ENCODE peak calls at places on chromosomes 5 and 9, in six cellular contexts. E is colonic mucosa, X is H9, J is tibial nerve, Z is IMR-90, B is stomach. N is an unnamed sample. For H3K4me1, the result is how much of the 10 kb centered on the place peaks cover.

GRCh38 chr9:82406714-82407113 is 418.1 kb downstream of the SPATA31D1 start:
- DNase-seq in E (no peak), X (no peak), J (no peak), Z (no peak), B (no peak), N (no peak)

GRCh38 chr5:156326718-156327259 is at the start of gene SGCD:
- DNase-seq in E (peak), X (no peak), J (peak), Z (peak), B (peak), N (peak)

GRCh38 chr5:57693488-57694305 is 211.1 kb upstream of the ACTBL2 start:
- DNase-seq in E (no peak), X (no peak), J (no peak), Z (peak), B (no peak), N (no peak)

GRCh38 chr9:23194281-23194680 is 631.8 kb downstream of the ELAVL2 start:
- DNase-seq in E (no peak), X (no peak), J (no peak), Z (no peak), B (no peak), N (no peak)

GRCh38 chr5:98769006-98769255 is 4.5 kb upstream of the RGMB start:
- DNase-seq in E (peak), X (no peak), J (peak), Z (no peak), B (peak), N (peak)

GRCh38 chr5:77679791-77680190 is 41.3 kb upstream of the OTP start:
- DNase-seq in E (no peak), X (no peak), J (no peak), Z (peak), B (no peak), N (no peak)

GRCh38 chr5:53984987-53985386 is 325.4 kb downstream of the ARL15 start:
- DNase-seq in E (no peak), X (no peak), J (no peak), Z (no peak), B (no peak), N (no peak)

GRCh38 chr5:37812365-37812764 is 27.5 kb downstream of the GDNF start:
- DNase-seq in E (no peak), X (no peak), J (no peak), Z (no peak), B (no peak), N (no peak)

GRCh38 chr5:56637321-56637920 is 177.9 kb upstream of the MAP3K1 start:
- DNase-seq in E (no peak), X (no peak), J (no peak), Z (peak), B (no peak), N (peak)

GRCh38 chr5:53406630-53407316 is 73.7 kb upstream of the FST start:
- DNase-seq in E (no peak), X (no peak), J (no peak), Z (peak), B (no peak), N (no peak)

GRCh38 chr9:134338394-134339182 is 12.3 kb downstream of the RXRA start:
- DNase-seq in E (no peak), X (no peak), J (no peak), Z (no peak), B (peak), N (peak)

GRCh38 chr5:134092875-134093274 is 21.6 kb upstream of the TCF7 start:
- DNase-seq in E (peak), X (no peak), J (no peak), Z (peak), B (peak), N (no peak)

GRCh38 chr9:37220971-37221370 is 100.6 kb downstream of the ZCCHC7 start:
- DNase-seq in E (no peak), X (no peak), J (no peak), Z (peak), B (no peak), N (no peak)

GRCh38 chr9:70136632-70137031 is 93.0 kb downstream of the MAMDC2 start:
- DNase-seq in E (no peak), X (no peak), J (no peak), Z (peak), B (no peak), N (peak)

GRCh38 chr5:40666657-40667056 is 13.1 kb upstream of the PTGER4 start:
- DNase-seq in E (no peak), X (no peak), J (no peak), Z (no peak), B (no peak), N (no peak)
- TF ChIP-seq CTCF in E (no peak), X (no peak), J (no peak), Z (no peak), B (no peak), N (no peak)

GRCh38 chr9:112296929-112297328 is 36.5 kb downstream of the PTBP3 start:
- DNase-seq in E (no peak), X (no peak), J (no peak), Z (no peak), B (no peak), N (no peak)
- H3K27ac ChIP-seq in E (no peak), X (no peak), J (no peak), Z (no peak), B (no peak), N (no peak)

DNA sequence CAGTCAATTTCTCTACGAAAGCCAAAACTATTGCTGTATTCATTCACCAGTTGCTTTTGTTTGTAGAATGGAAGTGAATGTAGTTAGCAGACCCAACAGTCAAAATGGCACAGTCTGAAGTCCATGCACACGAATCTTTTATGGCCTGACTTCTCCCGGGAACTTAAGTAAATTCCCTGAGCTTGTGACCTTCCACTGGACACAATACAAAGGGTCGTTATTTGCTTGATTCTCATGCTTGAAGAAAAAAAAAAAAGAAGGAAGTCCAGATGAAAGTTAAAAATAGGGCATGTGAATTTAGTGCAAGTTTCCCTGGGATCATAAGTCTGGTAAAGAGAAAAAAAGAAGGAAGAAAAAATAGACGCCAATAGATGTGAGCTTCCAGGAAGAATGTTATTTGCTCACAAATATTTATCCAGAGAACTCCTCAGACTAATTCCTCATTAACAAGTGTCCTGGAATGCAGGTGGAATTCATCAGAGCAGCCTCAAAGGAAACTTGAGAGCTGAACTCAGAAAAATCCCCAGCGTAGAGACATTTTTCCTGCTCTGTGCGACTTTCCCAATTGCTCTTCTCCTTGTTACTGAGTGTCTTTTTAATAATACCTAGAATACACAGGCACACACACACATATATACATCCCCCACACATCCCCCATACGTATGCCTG is 616.4 kb downstream of the EBF1 start:
- DNase-seq in E (no peak), X (no peak), J (no peak), Z (no peak), B (no peak), N (no peak)
- H3K4me1 ChIP-seq in E (under half), X (under half), J (under half), Z (under half), B (under half), N (under half)

GRCh38 chr5:160792732-160793454 is 59.1 kb downstream of the ATP10B start:
- DNase-seq in E (no peak), X (no peak), J (no peak), Z (no peak), B (no peak), N (no peak)

GRCh38 chr5:160789219-160789820 is 62.7 kb downstream of the ATP10B start:
- DNase-seq in E (no peak), X (no peak), J (no peak), Z (no peak), B (no peak), N (no peak)

GRCh38 chr5:160792281-160792680 is 59.7 kb downstream of the ATP10B start:
- DNase-seq in E (no peak), X (no peak), J (no peak), Z (no peak), B (no peak), N (no peak)

GRCh38 chr5:160787247-160787646 is 64.8 kb downstream of the ATP10B start:
- DNase-seq in E (peak), X (peak), J (no peak), Z (no peak), B (peak), N (peak)
- TF ChIP-seq CTCF in E (peak), X (peak), J (no peak), Z (no peak), B (peak), N (no peak)

GRCh38 chr5:33341316-33341715 is 99.4 kb upstream of the TARS1 start:
- DNase-seq in E (no peak), X (no peak), J (no peak), Z (no peak), B (no peak), N (no peak)

GRCh38 chr5:33340195-33340594 is 100.6 kb upstream of the TARS1 start:
- DNase-seq in E (no peak), X (peak), J (no peak), Z (no peak), B (no peak), N (no peak)

GRCh38 chr5:33339413-33339812 is 101.4 kb upstream of the TARS1 start:
- DNase-seq in E (no peak), X (no peak), J (no peak), Z (no peak), B (no peak), N (no peak)

GRCh38 chr5:33346534-33346933 is 94.2 kb upstream of the TARS1 start:
- DNase-seq in E (no peak), X (no peak), J (no peak), Z (no peak), B (no peak), N (no peak)

GRCh38 chr5:33343661-33344327 is 97.0 kb upstream of the TARS1 start:
- DNase-seq in E (no peak), X (no peak), J (no peak), Z (peak), B (no peak), N (no peak)
- H3K27ac ChIP-seq in E (no peak), X (no peak), J (no peak), Z (peak), B (no peak), N (no peak)

GRCh38 chr9:136058152-136058483 is 37.0 kb downstream of the NACC2 start:
- DNase-seq in E (no peak), X (no peak), J (no peak), Z (no peak), B (no peak), N (no peak)
- H3K4me1 ChIP-seq in E (under half), X (under half), J (under half), Z (under half), B (half or more), N (under half)

N was measured in cardiac muscle cell.